ENCODE peak calls at places on chromosomes 11 and 22, in ten cellular contexts. One of them, this sample, is unnamed.

GRCh38 chr11:126543691-126544090 is 188.2 kb downstream of the ST3GAL4 start:
- DNase-seq in neural progenitor cell: no peak
- DNase-seq in suprapubic skin: no peak
- DNase-seq in cardiac muscle cell: no peak
- DNase-seq in neural crest cell: no peak
- DNase-seq in SK-N-SH: no peak
- DNase-seq in mesothelial cell of epicardium: no peak
- DNase-seq in CD8-positive, alpha-beta T cell: no peak
- DNase-seq in epithelial cell of esophagus: no peak
- DNase-seq in dorsolateral prefrontal cortex: no peak
- DNase-seq in this sample: no peak

GRCh38 chr11:64876835-64877341 is 1.5 kb downstream of the EHD1 start:
- DNase-seq in neural progenitor cell: peak
- DNase-seq in suprapubic skin: no peak
- DNase-seq in cardiac muscle cell: no peak
- DNase-seq in neural crest cell: no peak
- DNase-seq in SK-N-SH: no peak
- DNase-seq in mesothelial cell of epicardium: peak
- DNase-seq in CD8-positive, alpha-beta T cell: no peak
- DNase-seq in epithelial cell of esophagus: peak
- DNase-seq in dorsolateral prefrontal cortex: no peak
- DNase-seq in this sample: peak

GRCh38 chr11:132228756-132229325 is 858.4 kb downstream of the NTM start:
- DNase-seq in neural progenitor cell: no peak
- DNase-seq in suprapubic skin: no peak
- DNase-seq in cardiac muscle cell: no peak
- DNase-seq in neural crest cell: no peak
- DNase-seq in SK-N-SH: no peak
- DNase-seq in mesothelial cell of epicardium: no peak
- DNase-seq in CD8-positive, alpha-beta T cell: no peak
- DNase-seq in epithelial cell of esophagus: peak
- DNase-seq in dorsolateral prefrontal cortex: no peak
- DNase-seq in this sample: no peak

GRCh38 chr11:79353706-79354105 is 87.1 kb downstream of the TENM4 start:
- DNase-seq in neural progenitor cell: no peak
- DNase-seq in suprapubic skin: no peak
- DNase-seq in cardiac muscle cell: no peak
- DNase-seq in neural crest cell: no peak
- DNase-seq in SK-N-SH: no peak
- DNase-seq in mesothelial cell of epicardium: no peak
- DNase-seq in CD8-positive, alpha-beta T cell: no peak
- DNase-seq in epithelial cell of esophagus: no peak
- DNase-seq in dorsolateral prefrontal cortex: no peak
- DNase-seq in this sample: no peak

GRCh38 chr11:2077061-2077802 is 62.0 kb downstream of the IGF2 start:
- DNase-seq in neural progenitor cell: no peak
- DNase-seq in suprapubic skin: no peak
- DNase-seq in cardiac muscle cell: peak
- DNase-seq in neural crest cell: no peak
- DNase-seq in SK-N-SH: no peak
- DNase-seq in mesothelial cell of epicardium: no peak
- DNase-seq in CD8-positive, alpha-beta T cell: no peak
- DNase-seq in epithelial cell of esophagus: peak
- DNase-seq in dorsolateral prefrontal cortex: peak
- DNase-seq in this sample: peak

GRCh38 chr22:34709641-34710040 is 356.3 kb upstream of the ISX start:
- DNase-seq in neural progenitor cell: no peak
- DNase-seq in suprapubic skin: no peak
- DNase-seq in cardiac muscle cell: no peak
- DNase-seq in neural crest cell: no peak
- DNase-seq in SK-N-SH: no peak
- DNase-seq in mesothelial cell of epicardium: no peak
- DNase-seq in CD8-positive, alpha-beta T cell: no peak
- DNase-seq in epithelial cell of esophagus: no peak
- DNase-seq in dorsolateral prefrontal cortex: no peak
- DNase-seq in this sample: no peak

GRCh38 chr11:35214792-35215193 is 75.8 kb downstream of the CD44 start:
- DNase-seq in neural progenitor cell: peak
- DNase-seq in suprapubic skin: no peak
- DNase-seq in cardiac muscle cell: peak
- DNase-seq in neural crest cell: no peak
- DNase-seq in SK-N-SH: no peak
- DNase-seq in mesothelial cell of epicardium: no peak
- DNase-seq in CD8-positive, alpha-beta T cell: peak
- DNase-seq in epithelial cell of esophagus: peak
- DNase-seq in dorsolateral prefrontal cortex: no peak
- DNase-seq in this sample: peak

GRCh38 chr11:128757235-128757711 is 63.4 kb downstream of the FLI1 start:
- DNase-seq in neural progenitor cell: no peak
- DNase-seq in suprapubic skin: no peak
- DNase-seq in cardiac muscle cell: peak
- DNase-seq in neural crest cell: no peak
- DNase-seq in SK-N-SH: no peak
- DNase-seq in mesothelial cell of epicardium: no peak
- DNase-seq in CD8-positive, alpha-beta T cell: peak
- DNase-seq in epithelial cell of esophagus: peak
- DNase-seq in dorsolateral prefrontal cortex: no peak
- DNase-seq in this sample: no peak

GRCh38 chr22:35154937-35155387 is 89.0 kb downstream of the ISX start:
- DNase-seq in neural progenitor cell: peak
- DNase-seq in suprapubic skin: no peak
- DNase-seq in cardiac muscle cell: peak
- DNase-seq in neural crest cell: peak
- DNase-seq in SK-N-SH: peak
- DNase-seq in mesothelial cell of epicardium: peak
- DNase-seq in CD8-positive, alpha-beta T cell: no peak
- DNase-seq in epithelial cell of esophagus: peak
- DNase-seq in dorsolateral prefrontal cortex: peak
- DNase-seq in this sample: peak

GRCh38 chr22:30000566-30000965 is 79.7 kb upstream of the HORMAD2 start:
- DNase-seq in neural progenitor cell: no peak
- DNase-seq in suprapubic skin: no peak
- DNase-seq in cardiac muscle cell: no peak
- DNase-seq in neural crest cell: no peak
- DNase-seq in SK-N-SH: no peak
- DNase-seq in mesothelial cell of epicardium: no peak
- DNase-seq in CD8-positive, alpha-beta T cell: no peak
- DNase-seq in epithelial cell of esophagus: peak
- DNase-seq in dorsolateral prefrontal cortex: no peak
- DNase-seq in this sample: no peak

GRCh38 chr11:20621679-20622078 is 22.3 kb downstream of the SLC6A5 start:
- DNase-seq in neural progenitor cell: no peak
- DNase-seq in suprapubic skin: no peak
- DNase-seq in cardiac muscle cell: no peak
- DNase-seq in neural crest cell: no peak
- DNase-seq in SK-N-SH: no peak
- DNase-seq in mesothelial cell of epicardium: no peak
- DNase-seq in CD8-positive, alpha-beta T cell: no peak
- DNase-seq in epithelial cell of esophagus: no peak
- DNase-seq in dorsolateral prefrontal cortex: no peak
- DNase-seq in this sample: no peak

GRCh38 chr11:15824060-15824459 is 532.3 kb downstream of the SOX6 start:
- DNase-seq in neural progenitor cell: no peak
- DNase-seq in suprapubic skin: no peak
- DNase-seq in cardiac muscle cell: no peak
- DNase-seq in neural crest cell: no peak
- DNase-seq in SK-N-SH: no peak
- DNase-seq in mesothelial cell of epicardium: no peak
- DNase-seq in CD8-positive, alpha-beta T cell: no peak
- DNase-seq in epithelial cell of esophagus: no peak
- DNase-seq in dorsolateral prefrontal cortex: no peak
- DNase-seq in this sample: no peak

GRCh38 chr11:70710192-70710965 is 312.1 kb downstream of the CTTN start:
- DNase-seq in neural progenitor cell: no peak
- DNase-seq in suprapubic skin: no peak
- DNase-seq in cardiac muscle cell: no peak
- DNase-seq in neural crest cell: no peak
- DNase-seq in SK-N-SH: no peak
- DNase-seq in mesothelial cell of epicardium: no peak
- DNase-seq in CD8-positive, alpha-beta T cell: no peak
- DNase-seq in epithelial cell of esophagus: no peak
- DNase-seq in dorsolateral prefrontal cortex: no peak
- DNase-seq in this sample: no peak

GRCh38 chr11:68776442-68777235 is 25.3 kb upstream of the TESMIN start:
- DNase-seq in neural progenitor cell: no peak
- DNase-seq in suprapubic skin: no peak
- DNase-seq in cardiac muscle cell: no peak
- DNase-seq in neural crest cell: no peak
- DNase-seq in SK-N-SH: no peak
- DNase-seq in mesothelial cell of epicardium: no peak
- DNase-seq in CD8-positive, alpha-beta T cell: no peak
- DNase-seq in epithelial cell of esophagus: no peak
- DNase-seq in dorsolateral prefrontal cortex: no peak
- DNase-seq in this sample: peak

DNA sequence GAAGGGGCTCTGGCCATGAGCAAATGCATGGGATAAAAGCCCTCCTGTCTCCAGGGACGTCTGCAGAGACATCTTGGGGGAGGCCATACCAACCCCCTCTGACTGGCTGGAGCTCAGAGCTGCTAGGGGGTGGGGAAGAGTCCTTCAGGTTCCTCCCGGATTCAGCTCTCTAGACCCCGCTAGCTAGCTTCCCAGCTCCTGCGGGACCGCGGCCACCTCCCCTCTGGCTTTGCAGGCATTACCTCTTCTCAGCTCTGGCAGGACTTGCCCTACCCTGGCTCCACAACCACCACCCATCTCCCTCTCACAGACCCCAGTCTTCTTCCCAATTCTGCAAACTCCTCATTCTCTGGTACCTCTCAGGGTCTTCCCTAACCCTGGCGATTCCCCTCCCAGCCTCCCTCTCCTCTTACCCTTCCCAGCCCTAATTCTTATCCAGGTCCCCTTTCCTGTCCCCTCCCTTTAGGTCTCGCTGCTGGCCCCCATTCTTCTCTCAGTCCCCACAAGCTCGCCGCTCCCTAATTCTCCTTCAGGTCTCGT is 782 bp downstream of the SYT13 start:
- DNase-seq in neural progenitor cell: peak
- DNase-seq in suprapubic skin: no peak
- DNase-seq in cardiac muscle cell: no peak
- DNase-seq in neural crest cell: no peak
- DNase-seq in SK-N-SH: peak
- DNase-seq in mesothelial cell of epicardium: no peak
- DNase-seq in CD8-positive, alpha-beta T cell: no peak
- DNase-seq in epithelial cell of esophagus: no peak
- DNase-seq in dorsolateral prefrontal cortex: no peak
- DNase-seq in this sample: no peak
- TF ChIP-seq CTCF in neural progenitor cell: no peak
- TF ChIP-seq CTCF in suprapubic skin: no peak
- TF ChIP-seq CTCF in cardiac muscle cell: no peak
- TF ChIP-seq CTCF in neural crest cell: no peak
- TF ChIP-seq CTCF in SK-N-SH: no peak
- TF ChIP-seq CTCF in mesothelial cell of epicardium: no peak
- TF ChIP-seq CTCF in CD8-positive, alpha-beta T cell: no peak
- TF ChIP-seq CTCF in epithelial cell of esophagus: no peak
- TF ChIP-seq CTCF in dorsolateral prefrontal cortex: no peak
- TF ChIP-seq CTCF in this sample: no peak

GRCh38 chr11:76455931-76456330 is 11.1 kb downstream of the EMSY start:
- DNase-seq in neural progenitor cell: no peak
- DNase-seq in suprapubic skin: no peak
- DNase-seq in cardiac muscle cell: no peak
- DNase-seq in neural crest cell: no peak
- DNase-seq in SK-N-SH: no peak
- DNase-seq in mesothelial cell of epicardium: no peak
- DNase-seq in CD8-positive, alpha-beta T cell: no peak
- DNase-seq in epithelial cell of esophagus: no peak
- DNase-seq in dorsolateral prefrontal cortex: no peak
- DNase-seq in this sample: no peak

GRCh38 chr11:76462317-76462716 is 17.5 kb downstream of the EMSY start:
- DNase-seq in neural progenitor cell: no peak
- DNase-seq in suprapubic skin: no peak
- DNase-seq in cardiac muscle cell: no peak
- DNase-seq in neural crest cell: no peak
- DNase-seq in SK-N-SH: no peak
- DNase-seq in mesothelial cell of epicardium: no peak
- DNase-seq in CD8-positive, alpha-beta T cell: no peak
- DNase-seq in epithelial cell of esophagus: no peak
- DNase-seq in dorsolateral prefrontal cortex: no peak
- DNase-seq in this sample: no peak

GRCh38 chr11:76459846-76460245 is 15.0 kb downstream of the EMSY start:
- DNase-seq in neural progenitor cell: no peak
- DNase-seq in suprapubic skin: no peak
- DNase-seq in cardiac muscle cell: peak
- DNase-seq in neural crest cell: no peak
- DNase-seq in SK-N-SH: no peak
- DNase-seq in mesothelial cell of epicardium: no peak
- DNase-seq in CD8-positive, alpha-beta T cell: no peak
- DNase-seq in epithelial cell of esophagus: no peak
- DNase-seq in dorsolateral prefrontal cortex: no peak
- DNase-seq in this sample: no peak

GRCh38 chr11:76456571-76456970 is 11.8 kb downstream of the EMSY start:
- DNase-seq in neural progenitor cell: peak
- DNase-seq in suprapubic skin: no peak
- DNase-seq in cardiac muscle cell: no peak
- DNase-seq in neural crest cell: no peak
- DNase-seq in SK-N-SH: no peak
- DNase-seq in mesothelial cell of epicardium: no peak
- DNase-seq in CD8-positive, alpha-beta T cell: no peak
- DNase-seq in epithelial cell of esophagus: no peak
- DNase-seq in dorsolateral prefrontal cortex: no peak
- DNase-seq in this sample: no peak

GRCh38 chr11:76459299-76459698 is 14.5 kb downstream of the EMSY start:
- DNase-seq in neural progenitor cell: no peak
- DNase-seq in suprapubic skin: no peak
- DNase-seq in cardiac muscle cell: no peak
- DNase-seq in neural crest cell: no peak
- DNase-seq in SK-N-SH: peak
- DNase-seq in mesothelial cell of epicardium: no peak
- DNase-seq in CD8-positive, alpha-beta T cell: no peak
- DNase-seq in epithelial cell of esophagus: peak
- DNase-seq in dorsolateral prefrontal cortex: no peak
- DNase-seq in this sample: no peak
- TF ChIP-seq CTCF in neural progenitor cell: peak
- TF ChIP-seq CTCF in suprapubic skin: peak
- TF ChIP-seq CTCF in cardiac muscle cell: peak
- TF ChIP-seq CTCF in neural crest cell: peak
- TF ChIP-seq CTCF in SK-N-SH: peak
- TF ChIP-seq CTCF in mesothelial cell of epicardium: peak
- TF ChIP-seq CTCF in CD8-positive, alpha-beta T cell: no peak
- TF ChIP-seq CTCF in epithelial cell of esophagus: peak
- TF ChIP-seq CTCF in dorsolateral prefrontal cortex: peak
- TF ChIP-seq CTCF in this sample: no peak

GRCh38 chr22:42484506-42484905 is 35.1 kb downstream of the RRP7A start:
- DNase-seq in neural progenitor cell: no peak
- DNase-seq in suprapubic skin: no peak
- DNase-seq in cardiac muscle cell: no peak
- DNase-seq in neural crest cell: no peak
- DNase-seq in SK-N-SH: no peak
- DNase-seq in mesothelial cell of epicardium: no peak
- DNase-seq in CD8-positive, alpha-beta T cell: no peak
- DNase-seq in epithelial cell of esophagus: no peak
- DNase-seq in dorsolateral prefrontal cortex: no peak
- DNase-seq in this sample: no peak
- TF ChIP-seq CTCF in neural progenitor cell: no peak
- TF ChIP-seq CTCF in suprapubic skin: no peak
- TF ChIP-seq CTCF in cardiac muscle cell: no peak
- TF ChIP-seq CTCF in neural crest cell: no peak
- TF ChIP-seq CTCF in SK-N-SH: no peak
- TF ChIP-seq CTCF in mesothelial cell of epicardium: no peak
- TF ChIP-seq CTCF in CD8-positive, alpha-beta T cell: no peak
- TF ChIP-seq CTCF in epithelial cell of esophagus: no peak
- TF ChIP-seq CTCF in dorsolateral prefrontal cortex: no peak
- TF ChIP-seq CTCF in this sample: no peak

GRCh38 chr11:36713715-36714114 is 115.7 kb upstream of the RAG2 start:
- DNase-seq in neural progenitor cell: no peak
- DNase-seq in suprapubic skin: no peak
- DNase-seq in cardiac muscle cell: no peak
- DNase-seq in neural crest cell: no peak
- DNase-seq in SK-N-SH: no peak
- DNase-seq in mesothelial cell of epicardium: no peak
- DNase-seq in CD8-positive, alpha-beta T cell: no peak
- DNase-seq in epithelial cell of esophagus: no peak
- DNase-seq in dorsolateral prefrontal cortex: no peak
- DNase-seq in this sample: no peak

GRCh38 chr11:36711104-36711825 is 113.2 kb upstream of the RAG2 start:
- DNase-seq in neural progenitor cell: no peak
- DNase-seq in suprapubic skin: no peak
- DNase-seq in cardiac muscle cell: no peak
- DNase-seq in neural crest cell: no peak
- DNase-seq in SK-N-SH: no peak
- DNase-seq in mesothelial cell of epicardium: no peak
- DNase-seq in CD8-positive, alpha-beta T cell: no peak
- DNase-seq in epithelial cell of esophagus: peak
- DNase-seq in dorsolateral prefrontal cortex: no peak
- DNase-seq in this sample: no peak
- TF ChIP-seq CTCF in neural progenitor cell: peak
- TF ChIP-seq CTCF in suprapubic skin: no peak
- TF ChIP-seq CTCF in cardiac muscle cell: no peak
- TF ChIP-seq CTCF in neural crest cell: no peak
- TF ChIP-seq CTCF in SK-N-SH: peak
- TF ChIP-seq CTCF in mesothelial cell of epicardium: no peak
- TF ChIP-seq CTCF in CD8-positive, alpha-beta T cell: no peak
- TF ChIP-seq CTCF in epithelial cell of esophagus: peak
- TF ChIP-seq CTCF in dorsolateral prefrontal cortex: no peak
- TF ChIP-seq CTCF in this sample: no peak

This sample was measured in Calu3.